ENCODE peak calls at places on chromosome 6, in six cellular contexts. R is spleen; J is neural progenitor cell; A is naive thymus-derived CD8-positive, alpha-beta T cell; T is CD8-positive, alpha-beta T cell; D is stimulated activated CD8-positive, alpha-beta memory T cell treated with anti-CD3 and anti-CD28 coated beads, Interleukin-12 subunit alpha, Interleukin-12 subunit beta, amount 100 ng/mL, for 1 hour. X is an unnamed sample.
A peak's percentile ranks its signal among the peaks of the same experiment; 100 is the strongest.

GRCh38 chr6:170437719-170438401 is 115.2 kb downstream of the PSMB1 start:
- DNase-seq in D (no peak), A (no peak), R (no peak), J (no peak), T (no peak), X (no peak)

GRCh38 chr6:90049295-90049694 is 155.0 kb downstream of the GJA10 start:
- DNase-seq in A (no peak), J (no peak), T (no peak), D (no peak), R (no peak), X (no peak)

GRCh38 chr6:127554435-127555006 is 22.5 kb upstream of the C6orf58 start:
- DNase-seq in R (no peak), T (no peak), J (peak; percentile 62), A (no peak), D (no peak), X (no peak)

GRCh38 chr6:20757761-20758160 is 223.5 kb downstream of the CDKAL1 start:
- DNase-seq in T (no peak), R (no peak), A (no peak), J (no peak), D (no peak), X (no peak)

GRCh38 chr6:136609878-136610706 is 59.9 kb upstream of the MAP7 start:
- DNase-seq in D (no peak), R (no peak), T (no peak), A (no peak), J (no peak), X (no peak)

GRCh38 chr6:111918825-111919224 is 45.6 kb upstream of the FYN start:
- DNase-seq in A (no peak), T (no peak), J (no peak), D (no peak), R (no peak), X (no peak)

GRCh38 chr6:68625998-68626397 is 9.1 kb upstream of the ADGRB3 start:
- DNase-seq in D (no peak), A (no peak), R (no peak), T (no peak), J (no peak), X (no peak)

GRCh38 chr6:26087284-26088115 is at the start of gene HFE:
- DNase-seq in D (no peak), A (no peak), T (no peak), R (peak; percentile 87), J (peak; percentile 50), X (peak; percentile 43)

GRCh38 chr6:170186909-170187668 is 103.8 kb downstream of the DLL1 start:
- DNase-seq in R (no peak), J (no peak), A (no peak), T (no peak), D (no peak), X (no peak)

GRCh38 chr6:134352786-134353480 is 35.0 kb upstream of the SGK1 start:
- DNase-seq in A (no peak), J (peak; percentile 9), R (no peak), T (no peak), D (no peak), X (no peak)

GRCh38 chr6:34025851-34026250 is 120.0 kb downstream of the GRM4 start:
- DNase-seq in D (no peak), A (no peak), J (no peak), T (no peak), R (no peak), X (no peak)

GRCh38 chr6:150902142-150902800 is 36.8 kb downstream of the MTHFD1L start:
- DNase-seq in D (no peak), T (no peak), A (no peak), R (no peak), J (no peak), X (no peak)

GRCh38 chr6:145532361-145532760 is 203.0 kb downstream of the EPM2A start:
- DNase-seq in T (no peak), R (no peak), D (no peak), J (no peak), A (no peak), X (no peak)